ENCODE peak calls at places on chromosomes 1 and 21, in nine cellular contexts. I, J, D, V, X, Y, G, Q and T are unnamed samples.
A peak's percentile ranks its signal among the peaks of the same experiment; 100 is the strongest.

GRCh38 chr1:170402451-170403311 is 129.3 kb upstream of the GORAB start:
- DNase-seq in I (no peak), J (no peak), D (peak; percentile 27), V (no peak), X (no peak), Y (no peak), G (no peak), Q (no peak), T (no peak)

GRCh38 chr21:38134084-38134873 is 122.5 kb upstream of the KCNJ15 start:
- DNase-seq in I (no peak), J (no peak), D (no peak), V (no peak), X (no peak), Y (no peak), G (no peak), Q (no peak), T (no peak)

GRCh38 chr1:154306151-154306550 is 14.7 kb upstream of the AQP10 start:
- DNase-seq in I (no peak), J (no peak), D (no peak), V (no peak), X (no peak), Y (no peak), G (no peak), Q (no peak), T (no peak)

GRCh38 chr1:214593158-214593557 is 9.8 kb upstream of the CENPF start:
- DNase-seq in I (no peak), J (no peak), D (no peak), V (no peak), X (no peak), Y (no peak), G (no peak), Q (no peak), T (no peak)

GRCh38 chr21:46211376-46211775 is 17.2 kb downstream of the LSS start:
- DNase-seq in I (no peak), J (no peak), D (no peak), V (no peak), X (no peak), Y (no peak), G (no peak), Q (peak; percentile 29), T (no peak)

GRCh38 chr1:184753608-184754478 is 815 bp downstream of the EDEM3 start:
- DNase-seq in I (peak; percentile 26), J (no peak), D (peak; percentile 82), V (peak; percentile 9), X (no peak), Y (peak; percentile 17), G (peak; percentile 60), Q (peak; percentile 83), T (no peak)

GRCh38 chr1:39081266-39082139 is 55.4 kb downstream of the NDUFS5 start:
- DNase-seq in I (no peak), J (no peak), D (peak; percentile 62), V (peak; percentile 47), X (peak; percentile 92), Y (peak; percentile 18), G (no peak), Q (no peak), T (peak; percentile 38)

GRCh38 chr1:10152709-10153284 is 57.6 kb upstream of the KIF1B start:
- DNase-seq in I (peak; percentile 12), J (peak; percentile 39), D (peak; percentile 75), V (peak; percentile 14), X (peak; percentile 85), Y (peak; percentile 3), G (peak; percentile 26), Q (peak; percentile 91), T (no peak)

GRCh38 chr21:32459972-32460371 is 47.5 kb downstream of the EVA1C start:
- DNase-seq in I (no peak), J (no peak), D (no peak), V (no peak), X (no peak), Y (no peak), G (no peak), Q (no peak), T (no peak)

GRCh38 chr1:154502066-154502741 is at the start of the genes SHE and TDRD10:
- DNase-seq in I (no peak), J (no peak), D (peak; percentile 77), V (peak; percentile 22), X (peak; percentile 9), Y (peak; percentile 13), G (no peak), Q (peak; percentile 70), T (no peak)

GRCh38 chr1:226627050-226627755 is 78.6 kb downstream of the STUM start:
- DNase-seq in I (no peak), J (no peak), D (no peak), V (no peak), X (no peak), Y (no peak), G (no peak), Q (peak; percentile 22), T (no peak)

GRCh38 chr21:45535341-45536081 is 6.7 kb downstream of the SLC19A1 start:
- DNase-seq in I (no peak), J (no peak), D (peak; percentile 77), V (no peak), X (no peak), Y (no peak), G (peak; percentile 50), Q (peak; percentile 51), T (no peak)

GRCh38 chr21:15247613-15248012 is 182.8 kb upstream of the NRIP1 start:
- DNase-seq in I (no peak), J (no peak), D (no peak), V (no peak), X (no peak), Y (no peak), G (no peak), Q (no peak), T (no peak)

GRCh38 chr1:226209307-226210059 is 14.0 kb upstream of the MIXL1 start:
- DNase-seq in I (no peak), J (no peak), D (no peak), V (no peak), X (no peak), Y (no peak), G (no peak), Q (peak; percentile 56), T (no peak)

GRCh38 chr1:1072849-1073742 is 1.0 kb downstream of the RNF223 start:
- DNase-seq in I (no peak), J (no peak), D (peak; percentile 61), V (no peak), X (no peak), Y (no peak), G (no peak), Q (no peak), T (no peak)

GRCh38 chr1:53552146-53552940 is 93.1 kb downstream of the DMRTB1 start:
- DNase-seq in I (no peak), J (no peak), D (peak; percentile 44), V (no peak), X (no peak), Y (no peak), G (no peak), Q (peak; percentile 67), T (no peak)

GRCh38 chr1:89822999-89823628 is 2.3 kb downstream of the LRRC8D start:
- DNase-seq in I (no peak), J (no peak), D (no peak), V (no peak), X (peak; percentile 23), Y (no peak), G (no peak), Q (no peak), T (no peak)

GRCh38 chr1:201737350-201738060 is 91.5 kb upstream of the IPO9 start:
- DNase-seq in I (no peak), J (no peak), D (peak; percentile 85), V (no peak), X (no peak), Y (no peak), G (no peak), Q (peak; percentile 86), T (no peak)

GRCh38 chr1:51236548-51237312 is 657 bp downstream of the RNF11 start:
- DNase-seq in I (peak; percentile 13), J (peak; percentile 60), D (peak; percentile 69), V (peak; percentile 34), X (peak; percentile 34), Y (peak; percentile 53), G (peak; percentile 52), Q (peak; percentile 78), T (no peak)